ENCODE peak calls at places on chromosomes 7 and 10, in six cellular contexts. M, U, L, Z, X and H are unnamed samples.

GRCh38 chr10:79063071-79063491 is 5.7 kb upstream of the ZMIZ1 start:
- DNase-seq in L (no peak), U (no peak), M (no peak), X (no peak), Z (no peak), H (no peak)

GRCh38 chr10:95312986-95313495 is 22.2 kb upstream of the PDLIM1 start:
- DNase-seq in U (no peak), M (no peak), Z (no peak), L (no peak), X (no peak), H (no peak)

GRCh38 chr10:89454561-89455347 is 40.4 kb downstream of the IFIT5 start:
- DNase-seq in U (no peak), Z (no peak), X (no peak), L (no peak), M (no peak), H (no peak)

GRCh38 chr10:124564881-124565280 is 103.3 kb downstream of the LHPP start:
- DNase-seq in X (no peak), M (no peak), L (no peak), Z (no peak), U (no peak), H (no peak)

GRCh38 chr10:100505164-100505563 is 14.5 kb downstream of the SEC31B start:
- DNase-seq in U (no peak), X (no peak), M (no peak), L (no peak), Z (no peak), H (no peak)

GRCh38 chr10:52674474-52674873 is 98.1 kb downstream of the MBL2 start:
- DNase-seq in M (no peak), L (peak), X (no peak), U (no peak), Z (no peak), H (no peak)

GRCh38 chr10:13001041-13001886 is at the start of gene CCDC3:
- DNase-seq in U (no peak), Z (no peak), M (no peak), L (no peak), X (peak), H (peak)

GRCh38 chr7:87479951-87480350 is 4.5 kb upstream of the ABCB4 start:
- DNase-seq in L (no peak), X (no peak), M (no peak), Z (no peak), U (no peak), H (no peak)

GRCh38 chr10:73828166-73828565 is 16.8 kb upstream of the NDST2 start:
- DNase-seq in Z (no peak), L (no peak), X (no peak), U (no peak), M (no peak), H (no peak)

GRCh38 chr10:35348609-35349388 is 12.5 kb downstream of the CCNY start:
- DNase-seq in U (no peak), X (no peak), L (no peak), Z (no peak), M (no peak), H (no peak)

GRCh38 chr10:3772349-3773222 is 12.4 kb downstream of the KLF6 start:
- DNase-seq in Z (no peak), M (no peak), L (no peak), X (no peak), U (no peak), H (no peak)

GRCh38 chr10:77793831-77794230 is 132.7 kb downstream of the DLG5 start:
- DNase-seq in M (no peak), X (no peak), U (no peak), L (no peak), Z (no peak), H (no peak)

GRCh38 chr10:43415544-43415943 is 6.6 kb upstream of the HNRNPF start:
- DNase-seq in L (no peak), Z (no peak), U (no peak), M (no peak), X (no peak), H (no peak)
- TF ChIP-seq CTCF in L (no peak), Z (no peak), U (no peak), M (no peak), X (no peak), H (no peak)

GRCh38 chr10:63901228-63901627 is 380.0 kb downstream of the REEP3 start:
- DNase-seq in U (no peak), Z (no peak), M (no peak), L (peak), X (no peak), H (no peak)
- TF ChIP-seq CTCF in U (peak), Z (no peak), M (peak), L (peak), X (peak), H (peak)

GRCh38 chr7:98066934-98067507 is 39.6 kb upstream of the LMTK2 start:
- DNase-seq in Z (no peak), X (no peak), U (no peak), M (no peak), L (no peak), H (no peak)
- TF ChIP-seq CTCF in Z (no peak), X (no peak), U (no peak), M (no peak), L (no peak), H (no peak)

DNA sequence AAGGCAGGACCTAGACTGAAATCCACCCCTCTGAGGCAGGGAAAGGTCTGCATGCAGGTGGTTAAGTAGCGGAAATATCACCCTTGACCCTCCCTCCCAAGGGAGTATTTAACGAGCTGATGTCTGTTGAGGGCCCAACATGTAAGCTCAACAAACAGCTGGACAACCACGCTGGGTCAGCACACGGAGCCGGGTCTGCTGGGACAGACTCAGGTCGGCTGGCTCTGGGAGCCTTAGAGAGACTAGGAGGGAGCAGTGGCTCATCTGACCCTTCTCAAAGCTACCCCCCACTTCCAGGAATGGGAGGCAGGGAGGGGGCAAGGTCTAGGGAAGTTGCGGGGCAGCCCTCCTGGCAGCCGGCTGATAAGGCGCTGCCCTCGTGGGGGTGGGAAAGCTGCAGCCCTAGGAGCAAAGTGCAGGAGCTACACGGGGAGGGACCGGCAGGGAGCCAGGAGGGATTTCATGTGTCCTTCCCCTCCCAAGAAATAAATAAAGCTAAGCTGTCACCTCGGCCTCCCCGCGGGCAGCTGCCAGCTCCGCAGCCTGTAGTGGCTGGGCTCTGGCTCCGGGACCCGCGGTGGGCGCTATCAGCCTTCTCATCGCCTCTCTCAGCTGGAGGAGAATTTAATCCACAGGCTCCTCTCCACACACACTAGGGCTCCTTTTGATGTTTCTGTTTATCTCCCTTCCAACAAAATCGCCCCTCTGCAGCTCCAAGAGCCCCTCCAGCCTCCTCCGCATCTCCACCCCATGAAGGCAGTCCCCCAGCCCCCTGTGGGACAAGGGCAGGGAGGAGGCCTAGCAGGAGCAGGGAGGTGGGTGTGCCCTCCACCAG is 80.8 kb downstream of the C10orf105 start:
- DNase-seq in L (no peak), Z (no peak), X (no peak), M (no peak), U (no peak), H (peak)
- TF ChIP-seq CTCF in L (no peak), Z (no peak), X (no peak), M (no peak), U (no peak), H (no peak)